ENCODE peak calls at places on chromosome 16, in six cellular contexts. A is HCT116, W is hepatocyte, G is endothelial cell of umbilical vein, X is PC-9, V is PC-3. U is an unnamed sample. For H3K27me3, the result is how much of the 10 kb centered on the place peaks cover.

GRCh38 chr16:84820305-84820684 is 510 bp downstream of the CRISPLD2 start:
- DNase-seq in A (no peak), W (no peak), G (no peak), X (no peak), V (peak), U (peak)

GRCh38 chr16:81263470-81264200 is 25.1 kb downstream of the BCO1 start:
- DNase-seq in A (no peak), W (no peak), G (peak), X (no peak), V (peak), U (peak)

GRCh38 chr16:81553814-81554675 is 109.4 kb downstream of the CMIP start:
- DNase-seq in A (no peak), W (no peak), G (peak), X (no peak), V (no peak), U (no peak)

GRCh38 chr16:23594186-23594585 is 1.9 kb downstream of the NDUFAB1 start:
- DNase-seq in A (no peak), W (no peak), G (no peak), X (no peak), V (no peak), U (no peak)

GRCh38 chr16:28986492-28986891 is 1.6 kb downstream of the LAT start:
- DNase-seq in A (no peak), W (no peak), G (no peak), X (no peak), V (no peak), U (no peak)

GRCh38 chr16:19203374-19203966 is 35.4 kb downstream of the SYT17 start:
- DNase-seq in A (no peak), W (no peak), G (no peak), X (no peak), V (no peak), U (no peak)

GRCh38 chr16:82082543-82083244 is 47.6 kb downstream of the HSD17B2 start:
- DNase-seq in A (peak), W (peak), G (peak), X (no peak), V (peak), U (peak)

GRCh38 chr16:30750876-30751465 is 2.7 kb downstream of the PHKG2 start:
- DNase-seq in A (no peak), W (no peak), G (no peak), X (no peak), V (no peak), U (no peak)

GRCh38 chr16:90057738-90058173 is 19.4 kb downstream of the PRDM7 start:
- DNase-seq in A (peak), W (peak), G (no peak), X (peak), V (peak), U (peak)

GRCh38 chr16:86512301-86512859 is 2.1 kb downstream of the FOXF1 start:
- DNase-seq in A (no peak), W (no peak), G (no peak), X (no peak), V (no peak), U (peak)
- H3K27me3 ChIP-seq in A (under half), W (half or more), G (half or more), X (under half), V (half or more), U (under half)

DNA sequence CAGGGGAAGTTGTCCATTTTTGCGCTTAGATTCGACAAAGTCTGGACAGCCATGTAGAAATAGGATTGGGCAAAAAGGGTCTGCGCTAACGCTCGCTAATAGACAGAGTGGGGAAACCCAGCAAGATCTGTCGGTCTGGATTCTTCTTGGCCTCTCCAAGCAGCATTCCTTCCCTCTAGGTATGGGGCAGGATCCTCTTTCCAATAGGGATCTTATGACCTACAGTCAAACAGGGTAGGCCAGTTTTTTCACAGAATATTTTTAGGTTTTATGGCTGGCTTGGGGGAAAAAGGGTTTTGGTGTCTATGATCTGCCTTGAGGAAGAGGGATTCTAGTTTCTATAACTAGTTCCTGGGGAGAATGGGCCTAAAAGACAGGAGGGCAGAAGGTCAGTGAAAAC is 26.0 kb upstream of the GPT2 start:
- DNase-seq in A (no peak), W (no peak), G (no peak), X (no peak), V (no peak), U (no peak)
- TF ChIP-seq EZH2 in A (no peak), W (no peak), G (no peak), X (no peak), V (no peak), U (no peak)

DNA sequence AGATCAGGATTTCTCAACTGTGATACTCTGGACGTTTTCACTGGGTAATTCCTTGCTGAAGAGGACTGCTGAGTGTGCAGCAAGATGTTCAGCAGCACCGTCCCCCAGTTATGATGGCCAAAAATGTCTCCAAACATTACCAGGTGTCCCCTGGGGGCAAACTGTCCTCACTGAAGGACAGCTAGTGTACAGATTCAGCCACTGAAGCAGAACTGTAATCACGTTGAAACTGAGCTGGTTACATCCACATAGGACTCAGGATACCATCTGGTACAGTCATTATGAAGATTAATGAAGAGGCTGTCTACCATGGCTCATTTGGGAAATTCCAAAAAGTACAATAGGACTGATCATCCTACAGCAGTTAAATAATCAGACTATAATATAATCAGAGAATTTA is 43.3 kb upstream of the GINS3 start:
- DNase-seq in A (no peak), W (no peak), G (no peak), X (no peak), V (no peak), U (no peak)
- H2AFZ ChIP-seq in A (no peak), W (no peak), G (no peak), X (no peak), V (no peak), U (no peak)

GRCh38 chr16:56669840-56670639 is 426 bp downstream of the MT1H start:
- DNase-seq in A (no peak), W (no peak), G (no peak), X (no peak), V (no peak), U (no peak)
- H3K27me3 ChIP-seq in A (under half), W (half or more), G (half or more), X (under half), V (under half), U (under half)

DNA sequence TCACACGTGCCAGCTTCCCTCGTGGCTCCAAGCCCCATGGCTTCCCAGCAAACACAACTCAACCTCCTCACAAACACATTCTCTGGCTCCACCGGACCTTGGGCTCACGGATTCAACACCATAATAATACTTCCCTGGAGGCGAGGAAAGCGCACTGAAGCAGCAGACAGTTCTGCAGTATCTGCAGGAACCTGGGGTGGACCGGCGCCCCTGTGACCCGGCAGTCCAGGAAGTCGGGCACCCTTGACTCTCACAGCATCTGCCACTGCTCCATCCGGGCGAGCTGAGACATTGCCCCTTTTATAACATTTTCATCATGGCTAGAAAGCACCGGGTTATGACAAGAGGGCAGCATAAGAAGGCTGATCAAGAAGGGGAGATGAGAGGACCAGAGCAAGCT is 57.1 kb upstream of the CDH5 start:
- DNase-seq in A (no peak), W (no peak), G (no peak), X (no peak), V (no peak), U (no peak)
- TF ChIP-seq EZH2 in A (no peak), W (no peak), G (no peak), X (no peak), V (no peak), U (no peak)

U was measured in GM23248.